ENCODE peak calls at places on chromosomes 3 and 15, in nine cellular contexts. Z, S, A, M, G, K, C, D and W are unnamed samples. For H3K36me3, the result is how much of the 10 kb centered on the place peaks cover.

GRCh38 chr15:57307527-57308193 is 68.6 kb upstream of the CGNL1 start:
- DNase-seq in D (no peak), M (no peak), Z (no peak), A (no peak), G (no peak), C (no peak), K (no peak), S (no peak), W (no peak)

GRCh38 chr3:42667096-42667522 is 13.6 kb downstream of the ZBTB47 start:
- DNase-seq in A (no peak), Z (no peak), G (no peak), C (no peak), D (no peak), S (peak), K (peak), M (no peak), W (no peak)

GRCh38 chr15:52529289-52529929 is 729 bp upstream of the MYO5A start:
- DNase-seq in Z (no peak), C (no peak), K (no peak), D (peak), M (peak), A (peak), S (no peak), G (peak), W (no peak)

GRCh38 chr15:70530503-70530902 is 232.9 kb downstream of the UACA start:
- DNase-seq in S (no peak), G (no peak), Z (no peak), C (no peak), D (no peak), A (no peak), K (no peak), M (no peak), W (no peak)

GRCh38 chr3:107904536-107905066 is 186.2 kb downstream of the CD47 start:
- DNase-seq in G (no peak), C (no peak), D (no peak), K (no peak), S (no peak), M (no peak), Z (no peak), A (no peak), W (no peak)

GRCh38 chr15:101048191-101049011 is 129.2 kb downstream of the LRRK1 start:
- DNase-seq in D (no peak), C (no peak), M (no peak), A (no peak), K (no peak), G (no peak), S (peak), Z (no peak), W (peak)

GRCh38 chr3:18423401-18424212 is 1.5 kb downstream of the SATB1 start:
- DNase-seq in M (peak), D (peak), G (peak), S (no peak), A (peak), K (peak), C (no peak), Z (peak), W (peak)

GRCh38 chr3:15277861-15278260 is 54.5 kb downstream of the SH3BP5 start:
- DNase-seq in S (no peak), K (no peak), M (no peak), Z (no peak), C (no peak), A (no peak), G (no peak), D (no peak), W (no peak)

GRCh38 chr3:31968927-31969418 is 12.1 kb downstream of the OSBPL10 start:
- DNase-seq in C (peak), K (no peak), M (peak), D (peak), Z (no peak), S (no peak), A (no peak), G (no peak), W (no peak)

GRCh38 chr3:133573629-133574194 is at the start of gene CDV3:
- DNase-seq in M (no peak), G (peak), K (no peak), C (no peak), S (no peak), D (no peak), Z (no peak), A (no peak), W (no peak)

GRCh38 chr3:164326714-164327113 is 751.6 kb downstream of the SI start:
- DNase-seq in Z (no peak), K (no peak), A (no peak), D (no peak), C (no peak), M (peak), S (no peak), G (no peak), W (no peak)

GRCh38 chr3:143090486-143090885 is 29.1 kb upstream of the CHST2 start:
- DNase-seq in D (no peak), A (no peak), Z (no peak), K (no peak), M (peak), C (no peak), S (no peak), G (no peak), W (no peak)

GRCh38 chr3:127903596-127903995 is 11.4 kb upstream of the KBTBD12 start:
- DNase-seq in M (no peak), S (no peak), G (no peak), C (no peak), A (no peak), D (no peak), Z (no peak), K (no peak), W (no peak)

GRCh38 chr3:134007819-134008218 is 21.9 kb downstream of the SLCO2A1 start:
- DNase-seq in A (no peak), M (no peak), D (no peak), C (no peak), G (no peak), Z (no peak), S (no peak), K (no peak), W (no peak)

GRCh38 chr3:172098698-172099494 is 59.5 kb downstream of the FNDC3B start:
- DNase-seq in A (no peak), K (no peak), C (no peak), M (peak), D (no peak), G (no peak), S (no peak), Z (no peak), W (no peak)

GRCh38 chr3:68121291-68121690 is 466.9 kb upstream of the SUCLG2 start:
- DNase-seq in K (no peak), M (no peak), C (no peak), S (no peak), A (no peak), Z (no peak), D (no peak), G (no peak), W (no peak)

GRCh38 chr3:66555214-66555844 is 54.5 kb upstream of the LRIG1 start:
- DNase-seq in G (no peak), C (no peak), M (no peak), D (no peak), S (no peak), A (no peak), K (no peak), Z (no peak), W (no peak)

GRCh38 chr3:37387462-37387861 is 213.1 kb upstream of the LRRFIP2 start:
- DNase-seq in A (no peak), M (no peak), Z (no peak), K (no peak), C (no peak), S (no peak), D (no peak), G (no peak), W (no peak)

GRCh38 chr3:146092230-146092629 is 68.8 kb downstream of the PLOD2 start:
- DNase-seq in Z (no peak), K (no peak), D (no peak), C (no peak), G (no peak), A (no peak), M (no peak), S (no peak), W (no peak)

GRCh38 chr15:100372695-100373036 is 30.9 kb upstream of the ADAMTS17 start:
- DNase-seq in D (no peak), G (no peak), K (peak), C (no peak), M (peak), Z (no peak), S (no peak), A (no peak), W (no peak)

GRCh38 chr3:170610321-170610884 is 24.5 kb upstream of the SLC7A14 start:
- DNase-seq in A (no peak), G (no peak), S (no peak), M (no peak), K (no peak), C (no peak), D (no peak), Z (no peak), W (no peak)

GRCh38 chr3:44942202-44942921 is 33.6 kb downstream of the ZDHHC3 start:
- DNase-seq in G (no peak), M (no peak), K (no peak), Z (no peak), D (peak), A (no peak), C (no peak), S (no peak), W (no peak)

GRCh38 chr3:123883656-123884257 is 375 bp downstream of the MYLK start:
- DNase-seq in D (no peak), M (peak), Z (no peak), A (no peak), S (peak), G (no peak), K (peak), C (no peak), W (no peak)

GRCh38 chr3:106425021-106425420 is 556.2 kb upstream of the CBLB start:
- DNase-seq in A (no peak), S (no peak), K (no peak), D (peak), G (no peak), C (no peak), M (no peak), Z (no peak), W (no peak)

GRCh38 chr15:60400957-60401356 is 3.2 kb upstream of the ANXA2 start:
- DNase-seq in K (no peak), S (no peak), M (peak), Z (no peak), D (no peak), A (no peak), G (no peak), C (no peak), W (no peak)

GRCh38 chr3:159432721-159433300 is 555.8 kb upstream of the IL12A start:
- DNase-seq in Z (no peak), M (no peak), C (no peak), A (no peak), K (no peak), S (no peak), D (no peak), G (no peak), W (no peak)

GRCh38 chr3:169897284-169897683 is 14.1 kb upstream of the SAMD7 start:
- DNase-seq in M (no peak), Z (no peak), G (no peak), C (no peak), A (no peak), S (no peak), K (no peak), D (no peak), W (no peak)

GRCh38 chr3:178169421-178169820 is 366.8 kb upstream of the KCNMB2 start:
- DNase-seq in S (no peak), Z (no peak), C (no peak), G (no peak), M (no peak), K (no peak), D (no peak), A (no peak), W (no peak)

GRCh38 chr15:37093480-37094410 is 6.6 kb downstream of the MEIS2 start:
- DNase-seq in K (no peak), A (no peak), D (no peak), C (no peak), S (no peak), M (no peak), Z (no peak), G (no peak), W (no peak)

GRCh38 chr3:62186967-62187366 is 186.4 kb downstream of the FEZF2 start:
- DNase-seq in S (no peak), D (no peak), Z (no peak), A (no peak), M (peak), C (no peak), G (peak), K (no peak), W (no peak)

GRCh38 chr15:88465633-88466219 is 1.5 kb downstream of the MRPL46 start:
- DNase-seq in G (no peak), D (peak), M (peak), Z (no peak), C (peak), K (no peak), S (no peak), A (no peak), W (no peak)

GRCh38 chr15:63198315-63198714 is 8.9 kb downstream of the RAB8B start:
- DNase-seq in K (no peak), A (no peak), C (no peak), S (no peak), Z (no peak), D (no peak), G (no peak), M (peak), W (no peak)
- H3K27ac ChIP-seq in K (no peak), A (no peak), C (peak), S (peak), Z (no peak), D (no peak), G (no peak), M (no peak), W (peak)

GRCh38 chr3:188217681-188218080 is 63.7 kb downstream of the LPP start:
- DNase-seq in D (no peak), C (no peak), G (peak), A (no peak), Z (no peak), S (no peak), M (no peak), K (no peak), W (no peak)
- H3K36me3 ChIP-seq in D (under half), C (under half), G (under half), A (under half), Z (under half), S (under half), M (under half), K (under half), W (under half)

GRCh38 chr3:65200312-65200711 is 512.5 kb upstream of the ADAMTS9 start:
- DNase-seq in G (no peak), K (no peak), M (peak), A (no peak), S (no peak), C (no peak), Z (no peak), D (no peak), W (no peak)
- H3K27ac ChIP-seq in G (no peak), K (no peak), M (no peak), A (no peak), S (no peak), C (no peak), Z (no peak), D (no peak), W (no peak)

DNA sequence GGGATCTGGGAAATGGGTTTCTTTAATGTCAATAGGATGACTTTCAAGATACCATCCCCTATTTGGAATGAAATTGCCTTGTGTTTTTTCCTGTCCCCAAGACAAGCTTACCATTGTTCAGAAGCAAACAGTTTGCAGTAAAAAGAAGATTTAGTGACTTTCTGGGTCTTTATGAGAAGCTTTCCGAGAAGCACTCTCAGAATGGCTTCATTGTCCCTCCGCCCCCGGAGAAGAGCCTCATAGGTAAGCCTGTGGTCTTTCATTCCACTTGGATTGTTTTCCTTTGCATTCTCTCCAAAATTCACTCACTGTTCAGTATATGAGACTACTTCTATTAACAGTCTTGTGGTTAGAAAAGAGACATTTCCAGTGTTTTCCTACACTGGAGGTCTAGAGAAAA is 25.6 kb upstream of the SNX22 start:
- DNase-seq in D (no peak), Z (no peak), A (no peak), C (no peak), M (no peak), S (no peak), K (no peak), G (no peak), W (no peak)
- H3K36me3 ChIP-seq in D (half or more), Z (half or more), A (half or more), C (under half), M (under half), S (half or more), K (under half), G (half or more), W (half or more)

GRCh38 chr15:68409736-68410370 is 22.1 kb downstream of the ITGA11 start:
- DNase-seq in D (no peak), S (no peak), A (no peak), K (peak), M (no peak), C (no peak), G (no peak), Z (no peak), W (no peak)

GRCh38 chr15:68408526-68408925 is 23.4 kb downstream of the ITGA11 start:
- DNase-seq in C (no peak), Z (no peak), D (no peak), K (no peak), S (no peak), G (no peak), M (no peak), A (no peak), W (no peak)

GRCh38 chr15:68407141-68407885 is 24.6 kb downstream of the ITGA11 start:
- DNase-seq in G (no peak), A (no peak), C (no peak), D (no peak), S (no peak), K (no peak), Z (no peak), M (no peak), W (no peak)

GRCh38 chr15:68408971-68409370 is 23.0 kb downstream of the ITGA11 start:
- DNase-seq in S (no peak), M (no peak), C (no peak), A (no peak), G (no peak), Z (no peak), D (no peak), K (no peak), W (no peak)

DNA sequence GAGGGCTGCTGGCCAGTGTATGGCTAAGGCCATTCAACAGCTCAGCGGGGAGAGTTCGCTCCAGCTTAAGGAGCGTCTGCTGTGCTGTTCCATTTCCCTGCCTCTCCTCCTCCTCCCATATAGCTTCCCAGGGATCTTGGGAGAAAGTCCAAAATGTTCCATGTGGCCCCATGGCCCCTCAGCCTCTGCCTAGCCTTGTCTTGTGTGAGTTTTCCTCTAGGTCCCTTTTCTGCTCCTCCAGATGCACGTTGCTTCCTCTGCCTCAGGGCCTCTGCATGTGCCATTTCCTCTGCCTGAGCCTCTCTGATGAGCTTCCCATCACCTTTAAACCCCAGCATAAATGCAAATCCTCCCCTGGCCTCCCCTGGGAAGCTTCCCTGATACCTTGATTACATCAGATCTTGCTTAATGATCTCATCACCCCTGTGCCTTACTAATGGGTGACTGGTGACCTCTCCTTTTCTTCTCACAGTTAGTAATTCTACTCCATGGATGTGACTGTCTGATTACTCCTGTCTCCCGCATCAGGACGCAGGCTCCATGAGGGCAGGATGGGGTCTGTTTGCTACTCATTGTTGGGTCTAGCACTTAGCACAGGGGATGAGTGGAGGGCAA is 24.0 kb downstream of the ITGA11 start:
- DNase-seq in M (no peak), Z (no peak), S (no peak), D (no peak), C (no peak), K (no peak), G (no peak), A (no peak), W (no peak)
- H3K27ac ChIP-seq in M (no peak), Z (no peak), S (no peak), D (no peak), C (no peak), K (no peak), G (no peak), A (no peak), W (no peak)

DNA sequence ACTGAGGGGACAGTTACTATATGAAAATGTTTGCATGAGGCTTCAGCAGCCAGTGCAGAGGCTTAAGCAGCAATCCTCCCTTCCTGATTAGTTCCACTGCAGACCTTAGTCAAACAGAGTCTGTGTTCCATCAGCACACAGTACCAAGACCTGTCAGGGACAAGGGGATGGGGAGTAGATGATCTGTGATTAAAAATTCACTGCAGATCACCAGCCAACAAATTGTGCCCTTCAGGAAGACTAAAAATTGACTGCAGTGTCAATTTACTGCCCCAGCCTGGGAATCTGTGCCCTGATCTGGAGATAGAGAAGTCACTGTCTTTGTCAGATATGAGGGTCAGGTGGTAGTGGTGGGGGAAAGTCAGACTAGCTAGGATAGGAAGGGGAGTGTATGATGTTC is 13.8 kb upstream of the NMNAT3 start:
- DNase-seq in A (no peak), C (no peak), G (no peak), Z (no peak), M (no peak), K (no peak), S (no peak), D (no peak), W (no peak)
- H3K36me3 ChIP-seq in A (under half), C (under half), G (under half), Z (under half), M (under half), K (under half), S (under half), D (under half), W (under half)

DNA sequence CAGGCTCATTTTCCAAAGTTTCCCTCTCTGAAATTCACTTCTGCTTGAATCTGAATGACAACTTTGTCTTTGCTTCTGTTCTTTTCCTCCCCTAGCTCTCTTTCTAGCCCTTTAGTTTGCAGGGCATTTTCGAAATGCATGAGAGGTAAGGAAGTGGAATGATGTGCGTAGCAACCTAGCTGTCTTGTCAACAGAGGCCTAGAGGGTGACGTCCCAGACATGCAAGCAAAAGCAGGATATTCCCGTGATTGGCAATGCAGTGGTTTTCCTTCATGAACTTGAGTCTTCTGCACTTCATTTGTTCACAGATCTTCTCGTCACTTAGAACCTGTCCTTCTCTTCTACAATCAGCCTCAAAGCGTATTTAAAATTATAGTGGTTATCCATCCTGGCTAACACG is 51.9 kb upstream of the PPP4R2 start:
- DNase-seq in G (no peak), D (no peak), A (no peak), M (no peak), Z (no peak), K (no peak), S (no peak), C (no peak), W (no peak)
- H3K27ac ChIP-seq in G (no peak), D (no peak), A (no peak), M (no peak), Z (no peak), K (no peak), S (no peak), C (no peak), W (no peak)

DNA sequence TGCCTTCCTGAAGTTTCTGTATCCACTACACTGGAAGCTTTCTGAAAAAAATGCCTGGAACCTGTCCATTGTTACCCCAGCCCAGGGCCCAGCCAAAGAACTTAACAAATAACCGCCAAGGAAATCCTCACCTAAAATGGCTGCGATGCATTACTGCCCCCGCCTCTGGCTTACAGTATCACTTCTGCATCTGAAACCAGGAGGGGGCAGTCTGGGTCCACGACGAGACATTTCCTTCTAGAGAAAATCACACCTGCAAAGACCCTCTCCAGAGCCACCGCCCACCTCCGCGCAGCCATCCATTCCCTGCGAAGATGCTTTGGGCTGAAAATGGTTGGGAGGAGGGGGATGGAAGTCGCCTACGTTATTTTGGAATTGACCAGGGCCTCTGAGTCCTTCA is 22.4 kb upstream of the CELF6 start:
- DNase-seq in C (no peak), K (no peak), S (no peak), G (peak), A (no peak), Z (peak), M (peak), D (peak), W (no peak)
- H3K36me3 ChIP-seq in C (under half), K (under half), S (half or more), G (under half), A (under half), Z (under half), M (under half), D (under half), W (under half)